ENCODE peak calls at places on chromosome 5, in ten cellular contexts. I, T, V, J, M, W, E, R, F and U are unnamed samples.

GRCh38 chr5:159456722-159457462 is 126.6 kb upstream of the IL12B start:
- DNase-seq in I (no peak), T (no peak), V (no peak), J (no peak), M (peak; percentile 24), W (peak; percentile 94), E (no peak), R (no peak), F (no peak), U (no peak)

GRCh38 chr5:180673371-180674252 is 24.2 kb upstream of the FLT4 start:
- DNase-seq in I (no peak), T (no peak), V (no peak), J (no peak), M (no peak), W (no peak), E (no peak), R (no peak), F (no peak), U (no peak)

GRCh38 chr5:12023614-12024241 is 119.5 kb upstream of the CTNND2 start:
- DNase-seq in I (no peak), T (peak; percentile 63), V (peak; percentile 47), J (no peak), M (peak; percentile 63), W (peak; percentile 38), E (peak; percentile 19), R (peak; percentile 31), F (peak; percentile 4), U (no peak)

GRCh38 chr5:177507165-177507564 is 2.5 kb downstream of the DOK3 start:
- DNase-seq in I (no peak), T (no peak), V (no peak), J (no peak), M (no peak), W (peak; percentile 46), E (no peak), R (peak; percentile 27), F (no peak), U (no peak)

GRCh38 chr5:153714732-153715287 is 224.3 kb downstream of the GRIA1 start:
- DNase-seq in I (no peak), T (no peak), V (no peak), J (no peak), M (no peak), W (no peak), E (no peak), R (no peak), F (no peak), U (no peak)

GRCh38 chr5:139016186-139016585 is 141.1 kb upstream of the LRRTM2 start:
- DNase-seq in I (no peak), T (no peak), V (no peak), J (no peak), M (no peak), W (no peak), E (no peak), R (peak; percentile 36), F (no peak), U (no peak)

GRCh38 chr5:180080670-180081280 is 9.2 kb upstream of the RNF130 start:
- DNase-seq in I (no peak), T (no peak), V (no peak), J (no peak), M (no peak), W (no peak), E (no peak), R (no peak), F (no peak), U (no peak)

GRCh38 chr5:173869316-173869715 is 18.8 kb upstream of the CPEB4 start:
- DNase-seq in I (peak; percentile 72), T (no peak), V (no peak), J (no peak), M (no peak), W (no peak), E (no peak), R (no peak), F (no peak), U (no peak)

GRCh38 chr5:136810198-136810823 is 445.0 kb upstream of the TRPC7 start:
- DNase-seq in I (no peak), T (no peak), V (no peak), J (no peak), M (no peak), W (no peak), E (no peak), R (peak; percentile 22), F (no peak), U (no peak)

GRCh38 chr5:160064979-160065619 is 54.2 kb downstream of the PWWP2A start:
- DNase-seq in I (no peak), T (no peak), V (no peak), J (peak; percentile 80), M (no peak), W (no peak), E (no peak), R (no peak), F (no peak), U (no peak)

GRCh38 chr5:92017786-92018185 is 634.7 kb upstream of the ARRDC3 start:
- DNase-seq in I (no peak), T (no peak), V (peak; percentile 21), J (no peak), M (no peak), W (no peak), E (no peak), R (peak; percentile 86), F (no peak), U (no peak)

GRCh38 chr5:54180616-54181015 is 129.8 kb downstream of the ARL15 start:
- DNase-seq in I (no peak), T (no peak), V (no peak), J (no peak), M (no peak), W (no peak), E (no peak), R (peak; percentile 57), F (no peak), U (no peak)

GRCh38 chr5:78745985-78746384 is 97.4 kb upstream of the LHFPL2 start:
- DNase-seq in I (no peak), T (no peak), V (no peak), J (no peak), M (no peak), W (no peak), E (no peak), R (no peak), F (no peak), U (no peak)

GRCh38 chr5:76674330-76675066 is 41.4 kb upstream of the F2R start:
- DNase-seq in I (no peak), T (peak; percentile 66), V (no peak), J (no peak), M (no peak), W (no peak), E (no peak), R (no peak), F (no peak), U (no peak)